ENCODE peak calls at places on chromosome 9, in six cellular contexts. B, W, F, T, N and Y are unnamed samples.

GRCh38 chr9:134533850-134534585 is 107.6 kb upstream of the COL5A1 start:
- DNase-seq in W (peak; percentile 62), T (no peak), B (no peak), N (no peak), F (no peak), Y (no peak)

GRCh38 chr9:109143881-109144562 is 23.0 kb downstream of the FRRS1L start:
- DNase-seq in W (no peak), F (no peak), N (peak; percentile 48), T (no peak), B (no peak), Y (no peak)

GRCh38 chr9:38026021-38026809 is 42.8 kb downstream of the SHB start:
- DNase-seq in F (peak; percentile 93), B (no peak), N (no peak), W (peak; percentile 84), T (peak; percentile 67), Y (peak; percentile 87)

GRCh38 chr9:77707696-77708095 is 59.6 kb upstream of the GNA14 start:
- DNase-seq in B (no peak), F (peak; percentile 96), N (no peak), T (no peak), W (peak; percentile 95), Y (peak; percentile 98)

GRCh38 chr9:107488400-107489143 is 997 bp downstream of the KLF4 start:
- DNase-seq in B (no peak), W (peak; percentile 94), T (peak; percentile 46), N (no peak), F (no peak), Y (no peak)

GRCh38 chr9:22119537-22120167 is 110.5 kb upstream of the CDKN2B start:
- DNase-seq in W (no peak), N (peak; percentile 38), T (peak; percentile 28), F (no peak), B (no peak), Y (no peak)

GRCh38 chr9:125644819-125645507 is 62.0 kb downstream of the MAPKAP1 start:
- DNase-seq in F (no peak), T (no peak), W (no peak), B (no peak), N (no peak), Y (no peak)

GRCh38 chr9:124780060-124780756 is 3.3 kb downstream of the OLFML2A start:
- DNase-seq in W (peak; percentile 75), T (no peak), B (no peak), F (no peak), N (no peak), Y (no peak)

GRCh38 chr9:121455527-121456239 is 44.0 kb downstream of the GGTA1 start:
- DNase-seq in B (peak; percentile 12), F (no peak), W (no peak), N (no peak), T (no peak), Y (no peak)

GRCh38 chr9:73667749-73668148 is 516.1 kb downstream of the ANXA1 start:
- DNase-seq in B (no peak), N (no peak), W (no peak), F (no peak), T (no peak), Y (no peak)

GRCh38 chr9:129208191-129209091 is 30.4 kb upstream of the IER5L start:
- DNase-seq in B (no peak), T (no peak), F (no peak), N (peak; percentile 42), W (no peak), Y (no peak)